ENCODE peak calls at places on chromosomes 4 and X, in ten cellular contexts. L is midbrain, C is activated T-helper 1 cell treated with Interleukin-2 at 50 U/mL for 16 hours, X is epithelial cell of esophagus, B is brain microvascular endothelial cell, P is SIG-M5, T is GM19239, U is left colon, G is AG10803, V is mesenchymal stem cell. S is an unnamed sample.
A peak's percentile ranks its signal among the peaks of the same experiment; 100 is the strongest.

GRCh38 chr4:72900952-72901351 is 168.6 kb downstream of the COX18 start:
- DNase-seq in V (no peak), B (peak; percentile 39), L (no peak), P (no peak), C (no peak), G (peak; percentile 31), T (no peak), U (no peak), X (no peak), S (no peak)

GRCh38 chr4:3179126-3179706 is 69.7 kb upstream of the MSANTD1 start:
- DNase-seq in B (no peak), L (no peak), T (no peak), V (peak; percentile 26), U (no peak), P (no peak), G (no peak), X (no peak), C (no peak), S (no peak)

GRCh38 chrX:151700581-151700980 is 5.3 kb downstream of the PRRG3 start:
- DNase-seq in C (no peak), T (no peak), V (no peak), P (no peak), B (no peak), X (no peak), G (no peak), L (no peak), U (no peak), S (no peak)

GRCh38 chr4:102869569-102870227 is 906 bp downstream of the CISD2 start:
- DNase-seq in B (no peak), T (no peak), G (no peak), P (no peak), C (no peak), U (peak; percentile 42), L (no peak), X (peak; percentile 4), V (no peak), S (no peak)

GRCh38 chrX:39212456-39212855 is 411.2 kb downstream of the MID1IP1 start:
- DNase-seq in B (no peak), V (no peak), P (no peak), U (no peak), G (no peak), X (peak; percentile 3), L (no peak), C (no peak), T (no peak), S (no peak)

GRCh38 chrX:68718443-68718820 is 71.0 kb downstream of the STARD8 start:
- DNase-seq in C (no peak), P (no peak), T (no peak), G (no peak), L (no peak), X (no peak), V (no peak), U (no peak), B (no peak), S (no peak)

GRCh38 chr4:2937146-2937857 is 25.9 kb downstream of the NOP14 start:
- DNase-seq in T (no peak), G (no peak), P (no peak), U (no peak), B (peak; percentile 64), L (no peak), X (peak; percentile 99), V (no peak), C (no peak), S (no peak)

GRCh38 chr4:118775405-118775804 is 60.5 kb downstream of the SEC24D start:
- DNase-seq in C (no peak), U (no peak), B (no peak), L (no peak), X (no peak), P (no peak), T (no peak), V (no peak), G (no peak), S (no peak)

GRCh38 chr4:78645853-78646757 is 94.5 kb downstream of the ANXA3 start:
- DNase-seq in G (peak; percentile 97), V (peak; percentile 94), B (peak; percentile 83), C (no peak), X (peak; percentile 97), P (no peak), U (peak; percentile 54), L (peak; percentile 75), T (no peak), S (peak; percentile 63)

GRCh38 chr4:173478884-173479283 is 51.1 kb downstream of the HAND2 start:
- DNase-seq in B (peak; percentile 11), T (no peak), L (no peak), V (no peak), U (no peak), X (no peak), G (no peak), P (no peak), C (no peak), S (no peak)

GRCh38 chr4:88761342-88761741 is 63.7 kb upstream of the NAP1L5 start:
- DNase-seq in P (no peak), G (no peak), X (no peak), L (no peak), U (no peak), T (no peak), C (no peak), B (no peak), V (no peak), S (no peak)

GRCh38 chr4:105061136-105061696 is 85.5 kb upstream of the TET2 start:
- DNase-seq in L (peak; percentile 3), V (no peak), G (no peak), U (peak; percentile 5), P (peak; percentile 77), C (no peak), B (no peak), X (peak; percentile 82), T (no peak), S (peak; percentile 86)

GRCh38 chr4:24693636-24694035 is 101.7 kb upstream of the SOD3 start:
- DNase-seq in P (no peak), L (no peak), T (no peak), V (no peak), X (no peak), G (no peak), B (no peak), C (no peak), U (no peak), S (no peak)

GRCh38 chr4:63458010-63458409 is 951.2 kb downstream of the TECRL start:
- DNase-seq in P (no peak), C (no peak), X (no peak), G (no peak), V (no peak), L (no peak), T (no peak), U (no peak), B (no peak), S (no peak)

GRCh38 chr4:7027284-7027683 is 15.9 kb upstream of the TADA2B start:
- DNase-seq in B (no peak), C (no peak), P (no peak), L (no peak), T (no peak), X (no peak), U (no peak), V (no peak), G (no peak), S (no peak)

GRCh38 chr4:70601422-70602039 is 9.5 kb downstream of the AMBN start:
- DNase-seq in T (peak; percentile 29), P (no peak), X (peak; percentile 79), B (peak; percentile 52), U (peak; percentile 35), G (peak; percentile 72), L (peak; percentile 32), C (peak; percentile 28), V (peak; percentile 61), S (peak; percentile 64)

GRCh38 chr4:177313263-177313662 is 3.6 kb downstream of the NEIL3 start:
- DNase-seq in T (no peak), P (no peak), X (peak; percentile 51), L (no peak), V (peak; percentile 51), C (no peak), G (peak; percentile 39), B (no peak), U (no peak), S (no peak)

GRCh38 chrX:112698946-112699345 is 19.2 kb upstream of the LHFPL1 start:
- DNase-seq in B (no peak), V (no peak), U (no peak), C (no peak), T (no peak), X (no peak), P (no peak), L (no peak), G (no peak), S (no peak)

GRCh38 chr4:79862842-79863241 is 210.2 kb downstream of the ANTXR2 start:
- DNase-seq in B (no peak), X (no peak), U (no peak), T (no peak), G (no peak), C (no peak), V (no peak), L (no peak), P (no peak), S (no peak)

GRCh38 chr4:113012776-113013175 is 36.7 kb upstream of the ANK2 start:
- DNase-seq in V (peak; percentile 61), P (no peak), X (no peak), C (no peak), L (no peak), B (peak; percentile 9), T (no peak), U (no peak), G (peak; percentile 11), S (no peak)

GRCh38 chr4:146049802-146050201 is 111.2 kb upstream of the ZNF827 start:
- DNase-seq in P (no peak), X (no peak), T (no peak), U (no peak), V (no peak), L (no peak), G (no peak), C (no peak), B (no peak), S (no peak)

GRCh38 chrX:108167211-108167872 is 75.8 kb downstream of the ATG4A start:
- DNase-seq in X (peak; percentile 64), P (no peak), L (no peak), T (no peak), G (peak; percentile 12), B (peak; percentile 70), C (no peak), U (no peak), V (peak; percentile 32), S (no peak)

GRCh38 chr4:7771056-7771455 is 168.6 kb downstream of the AFAP1 start:
- DNase-seq in B (no peak), C (no peak), G (no peak), P (no peak), U (no peak), L (no peak), X (no peak), V (no peak), T (no peak), S (no peak)

GRCh38 chrX:40012039-40012799 is 85.5 kb downstream of the BCOR start:
- DNase-seq in X (peak; percentile 28), V (peak; percentile 90), T (no peak), L (no peak), U (peak; percentile 40), G (peak; percentile 42), B (peak; percentile 20), C (no peak), P (no peak), S (no peak)

GRCh38 chr4:128241425-128241913 is 46.1 kb downstream of the PGRMC2 start:
- DNase-seq in T (no peak), P (no peak), U (no peak), X (peak; percentile 98), B (peak; percentile 91), V (peak; percentile 92), C (no peak), L (no peak), G (peak; percentile 99), S (no peak)

GRCh38 chrX:31258163-31258562 is 186.3 kb upstream of the FTHL17 start:
- DNase-seq in L (no peak), P (no peak), B (no peak), T (no peak), C (no peak), V (no peak), G (no peak), X (peak; percentile 25), U (no peak), S (no peak)

S was measured in HL-60.